ENCODE peak calls at places on chromosomes 6 and 20, in seven cellular contexts. L is stimulated activated CD8-positive, alpha-beta memory T cell treated with anti-CD3 and anti-CD28 coated beads, Interleukin-4, amount 100 ng/mL, for 24 hours; P is MV-4-11; A is activated T-cell treated with anti-CD3 and anti-CD28 coated beads for 24 hours; M is right atrium auricular region; K is CMK; S is NCI-H2227 treated with DMSO at 0.1 percent for 48 hours. Y is an unnamed sample.

GRCh38 chr6:134015719-134016557 is 36.5 kb downstream of the SLC2A12 start:
- DNase-seq in L (no peak), P (no peak), A (no peak), M (no peak), K (no peak), S (no peak), Y (no peak)

GRCh38 chr6:77424761-77425160 is 38.5 kb downstream of the HTR1B start:
- DNase-seq in L (no peak), P (no peak), A (no peak), M (no peak), K (no peak), S (no peak), Y (no peak)

GRCh38 chr6:16523550-16524379 is 237.5 kb downstream of the ATXN1 start:
- DNase-seq in L (no peak), P (no peak), A (no peak), M (no peak), K (peak), S (no peak), Y (peak)

GRCh38 chr20:13953227-13953626 is 37.2 kb downstream of the SEL1L2 start:
- DNase-seq in L (no peak), P (no peak), A (no peak), M (no peak), K (no peak), S (no peak), Y (no peak)

GRCh38 chr20:50284811-50285375 is 94.3 kb downstream of the CEBPB start:
- DNase-seq in L (no peak), P (no peak), A (no peak), M (no peak), K (no peak), S (no peak), Y (peak)

GRCh38 chr6:128655978-128656498 is 135.6 kb upstream of the PTPRK start:
- DNase-seq in L (no peak), P (no peak), A (peak), M (no peak), K (no peak), S (no peak), Y (peak)

GRCh38 chr6:30329331-30329730 is 2.6 kb downstream of the TRIM39 start:
- DNase-seq in L (no peak), P (peak), A (no peak), M (no peak), K (no peak), S (no peak), Y (no peak)

GRCh38 chr6:20056350-20056992 is 155.8 kb downstream of the MBOAT1 start:
- DNase-seq in L (no peak), P (peak), A (no peak), M (no peak), K (no peak), S (peak), Y (peak)

GRCh38 chr20:40326794-40327193 is 362.2 kb downstream of the MAFB start:
- DNase-seq in L (no peak), P (peak), A (no peak), M (no peak), K (no peak), S (no peak), Y (no peak)

Y was measured in ELR.